ENCODE peak calls at places on chromosomes 2 and 18, in four cellular contexts. One of them, this sample, is unnamed.

GRCh38 chr2:191230174-191230573 is 15.0 kb upstream of the MYO1B start:
- DNase-seq in kidney tubule cell: peak
- DNase-seq in activated CD4-positive, alpha-beta T cell treated with anti-CD3 and anti-CD28 coated beads for 4 hours: no peak
- DNase-seq in renal cortical epithelial cell: peak
- DNase-seq in this sample: no peak

GRCh38 chr2:60079562-60079961 is 473.9 kb downstream of the BCL11A start:
- DNase-seq in activated CD4-positive, alpha-beta T cell treated with anti-CD3 and anti-CD28 coated beads for 4 hours: no peak
- DNase-seq in kidney tubule cell: no peak
- DNase-seq in renal cortical epithelial cell: no peak
- DNase-seq in this sample: no peak

GRCh38 chr2:64489081-64489761 is 34.9 kb upstream of the AFTPH start:
- DNase-seq in kidney tubule cell: no peak
- DNase-seq in renal cortical epithelial cell: no peak
- DNase-seq in activated CD4-positive, alpha-beta T cell treated with anti-CD3 and anti-CD28 coated beads for 4 hours: no peak
- DNase-seq in this sample: no peak

GRCh38 chr2:112817082-112817481 is 19.5 kb downstream of the IL1B start:
- DNase-seq in kidney tubule cell: no peak
- DNase-seq in renal cortical epithelial cell: no peak
- DNase-seq in activated CD4-positive, alpha-beta T cell treated with anti-CD3 and anti-CD28 coated beads for 4 hours: no peak
- DNase-seq in this sample: no peak

GRCh38 chr2:240968731-240969624 is 29.4 kb upstream of the SNED1 start:
- DNase-seq in activated CD4-positive, alpha-beta T cell treated with anti-CD3 and anti-CD28 coated beads for 4 hours: no peak
- DNase-seq in kidney tubule cell: no peak
- DNase-seq in renal cortical epithelial cell: no peak
- DNase-seq in this sample: no peak

GRCh38 chr2:68027959-68028358 is 34.8 kb downstream of the C1D start:
- DNase-seq in activated CD4-positive, alpha-beta T cell treated with anti-CD3 and anti-CD28 coated beads for 4 hours: no peak
- DNase-seq in kidney tubule cell: no peak
- DNase-seq in renal cortical epithelial cell: no peak
- DNase-seq in this sample: no peak

GRCh38 chr2:232942831-232943230 is 70.2 kb downstream of the NGEF start:
- DNase-seq in renal cortical epithelial cell: no peak
- DNase-seq in activated CD4-positive, alpha-beta T cell treated with anti-CD3 and anti-CD28 coated beads for 4 hours: no peak
- DNase-seq in kidney tubule cell: no peak
- DNase-seq in this sample: no peak

GRCh38 chr2:238998775-238999174 is 150.9 kb downstream of the TWIST2 start:
- DNase-seq in kidney tubule cell: no peak
- DNase-seq in activated CD4-positive, alpha-beta T cell treated with anti-CD3 and anti-CD28 coated beads for 4 hours: no peak
- DNase-seq in renal cortical epithelial cell: no peak
- DNase-seq in this sample: no peak

GRCh38 chr18:63178526-63178880 is 141.1 kb downstream of the BCL2 start:
- DNase-seq in activated CD4-positive, alpha-beta T cell treated with anti-CD3 and anti-CD28 coated beads for 4 hours: no peak
- DNase-seq in renal cortical epithelial cell: peak
- DNase-seq in kidney tubule cell: no peak
- DNase-seq in this sample: no peak

GRCh38 chr2:100676346-100676745 is 113.6 kb downstream of the PDCL3 start:
- DNase-seq in kidney tubule cell: peak
- DNase-seq in activated CD4-positive, alpha-beta T cell treated with anti-CD3 and anti-CD28 coated beads for 4 hours: no peak
- DNase-seq in renal cortical epithelial cell: no peak
- DNase-seq in this sample: no peak

GRCh38 chr2:16048466-16048865 is 108.1 kb downstream of the MYCN start:
- DNase-seq in renal cortical epithelial cell: no peak
- DNase-seq in activated CD4-positive, alpha-beta T cell treated with anti-CD3 and anti-CD28 coated beads for 4 hours: no peak
- DNase-seq in kidney tubule cell: no peak
- DNase-seq in this sample: no peak

GRCh38 chr2:168691221-168691620 is 111.2 kb upstream of the NOSTRIN start:
- DNase-seq in activated CD4-positive, alpha-beta T cell treated with anti-CD3 and anti-CD28 coated beads for 4 hours: no peak
- DNase-seq in renal cortical epithelial cell: no peak
- DNase-seq in kidney tubule cell: no peak
- DNase-seq in this sample: no peak

GRCh38 chr2:17762457-17762856 is 8.5 kb downstream of the GEN1 start:
- DNase-seq in kidney tubule cell: no peak
- DNase-seq in renal cortical epithelial cell: no peak
- DNase-seq in activated CD4-positive, alpha-beta T cell treated with anti-CD3 and anti-CD28 coated beads for 4 hours: no peak
- DNase-seq in this sample: no peak

GRCh38 chr18:32669549-32670165 is 103.2 kb downstream of the KLHL14 start:
- DNase-seq in activated CD4-positive, alpha-beta T cell treated with anti-CD3 and anti-CD28 coated beads for 4 hours: no peak
- DNase-seq in kidney tubule cell: no peak
- DNase-seq in renal cortical epithelial cell: no peak
- DNase-seq in this sample: no peak

GRCh38 chr2:48081317-48081628 is 175.0 kb upstream of the FBXO11 start:
- DNase-seq in kidney tubule cell: no peak
- DNase-seq in renal cortical epithelial cell: no peak
- DNase-seq in activated CD4-positive, alpha-beta T cell treated with anti-CD3 and anti-CD28 coated beads for 4 hours: no peak
- DNase-seq in this sample: no peak

GRCh38 chr2:174729797-174730529 is 34.3 kb downstream of the CHRNA1 start:
- DNase-seq in kidney tubule cell: peak
- DNase-seq in activated CD4-positive, alpha-beta T cell treated with anti-CD3 and anti-CD28 coated beads for 4 hours: peak
- DNase-seq in renal cortical epithelial cell: no peak
- DNase-seq in this sample: no peak

GRCh38 chr2:236517463-236518077 is 52.1 kb upstream of the ACKR3 start:
- DNase-seq in renal cortical epithelial cell: no peak
- DNase-seq in kidney tubule cell: no peak
- DNase-seq in activated CD4-positive, alpha-beta T cell treated with anti-CD3 and anti-CD28 coated beads for 4 hours: no peak
- DNase-seq in this sample: no peak

GRCh38 chr2:21657475-21657874 is 533.7 kb downstream of the TDRD15 start:
- DNase-seq in kidney tubule cell: no peak
- DNase-seq in activated CD4-positive, alpha-beta T cell treated with anti-CD3 and anti-CD28 coated beads for 4 hours: no peak
- DNase-seq in renal cortical epithelial cell: no peak
- DNase-seq in this sample: no peak

GRCh38 chr2:122236152-122236892 is 480.9 kb downstream of the TSN start:
- DNase-seq in activated CD4-positive, alpha-beta T cell treated with anti-CD3 and anti-CD28 coated beads for 4 hours: no peak
- DNase-seq in kidney tubule cell: peak
- DNase-seq in renal cortical epithelial cell: peak
- DNase-seq in this sample: no peak

GRCh38 chr2:229880892-229881553 is 40.8 kb downstream of the TRIP12 start:
- DNase-seq in activated CD4-positive, alpha-beta T cell treated with anti-CD3 and anti-CD28 coated beads for 4 hours: no peak
- DNase-seq in renal cortical epithelial cell: no peak
- DNase-seq in kidney tubule cell: no peak
- DNase-seq in this sample: no peak

GRCh38 chr2:127567351-127567854 is 31.9 kb downstream of the MYO7B start:
- DNase-seq in kidney tubule cell: no peak
- DNase-seq in renal cortical epithelial cell: no peak
- DNase-seq in activated CD4-positive, alpha-beta T cell treated with anti-CD3 and anti-CD28 coated beads for 4 hours: no peak
- DNase-seq in this sample: no peak

GRCh38 chr2:230012242-230012884 is 56.4 kb downstream of the SLC16A14 start:
- DNase-seq in kidney tubule cell: no peak
- DNase-seq in renal cortical epithelial cell: no peak
- DNase-seq in activated CD4-positive, alpha-beta T cell treated with anti-CD3 and anti-CD28 coated beads for 4 hours: no peak
- DNase-seq in this sample: no peak

GRCh38 chr18:58270396-58270795 is 226.4 kb downstream of the NEDD4L start:
- DNase-seq in renal cortical epithelial cell: no peak
- DNase-seq in kidney tubule cell: no peak
- DNase-seq in activated CD4-positive, alpha-beta T cell treated with anti-CD3 and anti-CD28 coated beads for 4 hours: no peak
- DNase-seq in this sample: no peak

This sample was measured in activated gamma-delta T cell treated with Interleukin-2 at 50 U/mL for 16 hours.